ENCODE peak calls at places on chromosome 11, in nine cellular contexts. S is T-cell; E is HT1080; L is NCI-H2171 treated with DMSO at 0.1 percent for 48 hours; M is NCI-H187 treated with DMSO at 0.1 percent for 48 hours; A is HepG2; H is stimulated activated CD8-positive, alpha-beta memory T cell treated with anti-CD3 and anti-CD28 coated beads, Interleukin-15, amount 100 ng/mL, for 1 hour; U is MCF 10A; K is NCI-H460. P is an unnamed sample.

GRCh38 chr11:32829680-32830412 is at the start of gene PRRG4:
- DNase-seq in S (no peak), E (peak), L (peak), M (peak), A (no peak), H (no peak), U (peak), K (no peak), P (no peak)

GRCh38 chr11:105092255-105093239 is 47.0 kb downstream of the CARD18 start:
- DNase-seq in S (no peak), E (no peak), L (no peak), M (no peak), A (no peak), H (no peak), U (peak), K (no peak), P (no peak)

GRCh38 chr11:927871-928270 is 2.2 kb downstream of the AP2A2 start:
- DNase-seq in S (peak), E (no peak), L (no peak), M (no peak), A (no peak), H (no peak), U (no peak), K (no peak), P (no peak)

GRCh38 chr11:114080219-114080618 is 20.7 kb downstream of the ZBTB16 start:
- DNase-seq in S (no peak), E (no peak), L (no peak), M (no peak), A (no peak), H (no peak), U (peak), K (no peak), P (no peak)

GRCh38 chr11:721913-722811 is 16.1 kb downstream of the EPS8L2 start:
- DNase-seq in S (peak), E (no peak), L (no peak), M (no peak), A (no peak), H (no peak), U (no peak), K (no peak), P (no peak)

GRCh38 chr11:117394221-117394925 is 66.7 kb downstream of the CEP164 start:
- DNase-seq in S (no peak), E (no peak), L (no peak), M (no peak), A (no peak), H (no peak), U (no peak), K (no peak), P (no peak)

GRCh38 chr11:71977743-71978418 is 20.8 kb upstream of the IL18BP start:
- DNase-seq in S (peak), E (peak), L (peak), M (no peak), A (peak), H (peak), U (peak), K (peak), P (peak)

GRCh38 chr11:65291613-65292012 is 23.1 kb upstream of the CDC42EP2 start:
- DNase-seq in S (no peak), E (peak), L (no peak), M (no peak), A (peak), H (no peak), U (peak), K (peak), P (no peak)

GRCh38 chr11:20621679-20622078 is 22.3 kb downstream of the SLC6A5 start:
- DNase-seq in S (no peak), E (no peak), L (peak), M (no peak), A (no peak), H (no peak), U (no peak), K (no peak), P (no peak)

GRCh38 chr11:44978961-44979331 is 28.3 kb upstream of the TP53I11 start:
- DNase-seq in S (no peak), E (no peak), L (peak), M (no peak), A (peak), H (no peak), U (peak), K (no peak), P (peak)

P was measured in Panc1.